ENCODE peak calls at places on chromosome 15, in eight cellular contexts. R, K, L, C, T, A, G and W are unnamed samples. For H3K4me1, the result is how much of the 10 kb centered on the place peaks cover.

GRCh38 chr15:61266916-61267315 is 37.8 kb upstream of the RORA start:
- DNase-seq in C (no peak), R (no peak), L (no peak), T (no peak), A (no peak), G (no peak), K (no peak), W (no peak)

GRCh38 chr15:57353317-57353804 is 22.9 kb upstream of the CGNL1 start:
- DNase-seq in C (no peak), K (no peak), A (peak), G (no peak), R (no peak), L (no peak), T (no peak), W (no peak)

GRCh38 chr15:101664303-101664913 is 12.2 kb upstream of the TM2D3 start:
- DNase-seq in R (no peak), C (peak), G (no peak), L (no peak), A (peak), T (no peak), K (no peak), W (no peak)

GRCh38 chr15:81106560-81106959 is 27.5 kb upstream of the CFAP161 start:
- DNase-seq in A (peak), G (no peak), L (peak), T (peak), K (no peak), R (no peak), C (peak), W (no peak)

GRCh38 chr15:61299060-61299763 is 70.1 kb upstream of the RORA start:
- DNase-seq in A (no peak), T (no peak), G (no peak), C (no peak), L (no peak), K (no peak), R (peak), W (no peak)

GRCh38 chr15:92714071-92714456 is 58.5 kb upstream of the FAM174B start:
- DNase-seq in L (peak), G (no peak), C (no peak), K (no peak), T (no peak), R (no peak), A (peak), W (peak)

GRCh38 chr15:63973212-63974009 is 72.9 kb downstream of the DAPK2 start:
- DNase-seq in R (no peak), K (no peak), C (no peak), L (no peak), G (no peak), T (no peak), A (no peak), W (no peak)

GRCh38 chr15:64634576-64635485 is 140.6 kb downstream of the RBPMS2 start:
- DNase-seq in K (no peak), L (no peak), C (no peak), G (no peak), R (no peak), T (no peak), A (peak), W (no peak)

GRCh38 chr15:56208641-56209155 is 35.0 kb downstream of the RFX7 start:
- DNase-seq in L (no peak), T (no peak), C (no peak), K (no peak), G (no peak), A (no peak), R (no peak), W (no peak)

GRCh38 chr15:60865507-60865906 is 363.6 kb downstream of the RORA start:
- DNase-seq in K (no peak), L (no peak), R (no peak), T (no peak), G (no peak), C (no peak), A (no peak), W (no peak)

GRCh38 chr15:87846746-87847145 is 409.8 kb downstream of the NTRK3 start:
- DNase-seq in R (no peak), K (no peak), G (no peak), L (no peak), T (no peak), C (no peak), A (no peak), W (no peak)

DNA sequence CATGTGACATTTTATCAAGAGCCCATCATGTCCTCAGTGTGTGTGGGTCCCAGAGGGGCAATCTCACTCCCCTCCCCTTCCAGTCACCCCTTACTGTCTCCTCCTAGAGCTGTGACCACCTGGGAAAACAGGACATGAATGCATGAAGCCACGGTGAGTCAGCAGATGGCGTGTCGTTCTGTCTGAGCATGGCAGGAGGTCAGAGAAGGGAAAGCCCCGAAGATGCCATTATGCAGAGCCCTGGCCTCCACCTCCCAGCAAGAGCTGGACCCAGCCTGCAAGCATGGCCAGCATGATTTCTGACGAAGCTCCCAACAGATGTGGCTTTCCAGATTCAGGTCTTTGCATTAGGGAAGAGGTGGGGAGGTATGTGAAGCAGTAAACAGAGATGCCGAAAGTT is 118.4 kb downstream of the TLE3 start:
- DNase-seq in L (no peak), A (peak), T (peak), K (no peak), C (peak), R (no peak), G (no peak), W (no peak)
- TF ChIP-seq CTCF in L (no peak), A (no peak), T (peak), K (peak), C (peak), R (no peak), G (no peak), W (no peak)

GRCh38 chr15:78072080-78072892 is 5.2 kb downstream of the TBC1D2B start:
- DNase-seq in T (no peak), L (no peak), A (no peak), K (no peak), R (peak), C (no peak), G (no peak), W (no peak)
- H3K4me3 ChIP-seq in T (no peak), L (no peak), A (no peak), K (peak), R (no peak), C (no peak), G (no peak), W (peak)

GRCh38 chr15:27771892-27772291 is 327.2 kb downstream of the OCA2 start:
- DNase-seq in T (no peak), C (no peak), K (no peak), G (no peak), R (no peak), A (no peak), L (no peak), W (no peak)

GRCh38 chr15:27774191-27774590 is 324.9 kb downstream of the OCA2 start:
- DNase-seq in A (no peak), R (no peak), C (no peak), K (no peak), T (no peak), L (no peak), G (no peak), W (no peak)

GRCh38 chr15:27774638-27775037 is 324.5 kb downstream of the OCA2 start:
- DNase-seq in A (no peak), R (no peak), K (no peak), T (no peak), G (no peak), C (no peak), L (no peak), W (no peak)

GRCh38 chr15:27770769-27771554 is 328.2 kb downstream of the OCA2 start:
- DNase-seq in T (no peak), A (no peak), L (no peak), K (no peak), C (no peak), G (no peak), R (no peak), W (no peak)

DNA sequence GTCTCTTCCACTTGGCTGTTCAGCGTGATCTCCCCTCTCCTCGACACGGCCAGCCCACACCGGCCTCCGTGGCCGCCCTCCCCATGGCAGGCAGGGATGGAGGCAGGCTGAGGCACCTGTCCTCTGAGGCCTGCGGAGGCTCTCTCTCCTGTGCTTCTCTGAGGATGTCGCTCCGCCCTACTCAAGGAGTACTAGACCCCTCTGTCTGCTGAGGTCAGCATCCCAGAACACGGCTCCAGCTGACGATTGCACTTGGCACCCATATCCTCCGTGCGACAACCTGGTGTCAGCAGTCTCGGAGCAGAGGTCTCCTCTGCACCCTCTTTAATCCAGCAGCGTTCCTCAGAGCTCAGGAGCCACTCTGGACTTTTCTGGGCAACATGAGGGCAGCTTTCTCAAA is 322.6 kb downstream of the OCA2 start:
- DNase-seq in K (no peak), T (no peak), C (no peak), R (no peak), L (no peak), A (no peak), G (no peak), W (no peak)
- H3K4me1 ChIP-seq in K (under half), T (under half), C (under half), R (under half), L (under half), A (under half), G (under half), W (under half)

GRCh38 chr15:53808058-53808703 is 48.7 kb upstream of the WDR72 start:
- DNase-seq in L (no peak), C (peak), R (no peak), K (no peak), G (no peak), T (peak), A (peak), W (no peak)
- TF ChIP-seq CTCF in L (peak), C (peak), R (peak), K (peak), G (no peak), T (peak), A (peak), W (peak)

DNA sequence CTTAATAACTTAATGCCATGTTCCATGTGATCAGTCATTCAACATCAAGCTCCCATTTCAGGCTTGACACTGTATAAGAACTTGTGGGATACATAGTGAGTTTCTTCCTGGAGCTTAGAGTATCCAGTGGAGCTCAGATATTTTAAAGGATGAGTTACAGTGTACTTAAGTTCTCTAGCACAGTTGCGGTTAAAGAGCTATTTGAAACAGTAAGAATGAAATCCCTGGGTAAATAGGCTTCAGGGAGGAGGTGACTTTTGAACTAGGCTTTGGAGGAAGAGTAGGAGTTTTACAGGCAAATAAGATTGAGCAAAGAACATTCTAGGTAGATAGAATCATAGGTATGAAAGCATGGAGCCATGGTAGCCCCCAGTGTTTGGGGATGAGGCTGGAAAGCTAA is 3.8 kb downstream of the ZNF592 start:
- DNase-seq in G (no peak), A (no peak), K (no peak), L (no peak), R (no peak), C (no peak), T (no peak), W (no peak)
- H3K4me3 ChIP-seq in G (no peak), A (no peak), K (no peak), L (no peak), R (no peak), C (no peak), T (no peak), W (no peak)

DNA sequence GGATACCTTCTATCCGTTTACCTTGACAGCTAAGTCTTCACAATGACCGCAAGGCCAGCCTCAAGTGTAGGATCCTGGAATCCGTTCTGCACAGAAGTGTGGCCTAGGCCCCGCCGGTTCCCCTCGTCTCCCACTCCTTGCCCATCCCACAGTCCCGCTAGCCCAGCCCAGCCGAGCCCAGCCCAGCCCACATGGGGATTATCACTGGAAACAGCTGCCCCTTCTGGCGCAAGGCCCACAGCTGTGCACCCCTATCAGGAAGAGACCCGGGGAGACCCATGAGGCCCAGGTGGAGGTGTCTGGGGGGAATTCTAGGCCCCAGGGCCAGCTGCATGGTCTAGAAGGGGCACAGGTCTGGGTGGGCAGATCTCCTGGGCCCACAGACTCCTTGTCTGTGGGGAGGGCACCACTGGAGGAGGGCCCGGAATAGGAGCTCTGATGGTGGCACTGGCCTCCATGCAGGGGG is 27.9 kb upstream of the KLF13 start:
- DNase-seq in R (peak), A (no peak), K (no peak), T (no peak), L (no peak), C (no peak), G (no peak), W (peak)
- H3K4me1 ChIP-seq in R (under half), A (under half), K (half or more), T (under half), L (under half), C (half or more), G (under half), W (under half)

GRCh38 chr15:86139828-86140227 is 60.2 kb downstream of the AGBL1 start:
- DNase-seq in T (no peak), A (peak), K (no peak), C (peak), R (no peak), L (no peak), G (no peak), W (no peak)
- TF ChIP-seq CTCF in T (peak), A (peak), K (no peak), C (peak), R (no peak), L (no peak), G (no peak), W (no peak)

GRCh38 chr15:85607141-85607806 is 187.5 kb downstream of the KLHL25 start:
- DNase-seq in L (no peak), R (no peak), G (no peak), T (no peak), K (no peak), A (no peak), C (no peak), W (no peak)

GRCh38 chr15:85609492-85609891 is 185.2 kb downstream of the KLHL25 start:
- DNase-seq in R (no peak), G (no peak), T (no peak), A (no peak), C (no peak), K (no peak), L (no peak), W (no peak)

GRCh38 chr15:85611361-85611760 is 183.4 kb downstream of the KLHL25 start:
- DNase-seq in R (no peak), T (peak), L (no peak), K (no peak), A (no peak), C (no peak), G (no peak), W (no peak)

GRCh38 chr15:85606721-85607120 is 188.0 kb downstream of the KLHL25 start:
- DNase-seq in C (no peak), T (no peak), L (no peak), R (no peak), K (no peak), A (no peak), G (no peak), W (no peak)

GRCh38 chr15:85607842-85608241 is 186.9 kb downstream of the KLHL25 start:
- DNase-seq in R (no peak), T (no peak), L (no peak), A (no peak), G (no peak), K (no peak), C (no peak), W (no peak)
- H3K4me3 ChIP-seq in R (no peak), T (no peak), L (no peak), A (no peak), G (no peak), K (no peak), C (no peak), W (no peak)

DNA sequence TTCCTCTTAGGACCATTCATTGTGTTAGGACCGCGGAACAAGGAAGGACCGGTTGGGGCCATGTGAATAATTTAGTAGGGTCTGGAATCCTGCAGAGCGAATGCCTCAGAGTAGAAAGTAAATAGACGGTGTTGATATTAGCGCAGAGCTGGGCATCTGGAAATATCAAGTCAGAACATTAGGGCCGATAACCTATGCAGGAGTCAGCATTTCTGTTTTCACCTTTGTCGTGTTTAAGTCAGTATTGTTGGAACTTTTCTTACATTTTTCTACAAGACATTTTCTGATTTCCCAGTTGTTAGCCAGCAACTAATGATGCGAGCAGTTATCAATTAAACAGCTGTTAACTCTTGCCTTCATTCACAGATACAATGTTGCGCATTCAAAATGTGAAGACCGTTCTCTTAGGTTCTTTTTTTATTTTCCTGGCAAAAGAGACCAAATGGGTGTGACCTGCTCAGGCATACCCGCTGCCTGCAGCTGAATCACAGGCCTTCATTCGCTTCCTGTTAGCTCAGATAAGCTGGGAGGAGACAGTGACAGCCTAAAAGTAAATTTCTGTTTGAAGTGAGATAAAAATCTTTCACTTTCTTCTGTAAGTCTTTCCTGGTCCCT is 964 bp upstream of the PKM start:
- DNase-seq in L (peak), T (peak), R (no peak), A (peak), K (no peak), C (peak), G (peak), W (no peak)
- H3K4me1 ChIP-seq in L (under half), T (under half), R (under half), A (under half), K (half or more), C (under half), G (under half), W (under half)